ENCODE peak calls at places on chromosomes 11 and 22, in six cellular contexts. A, R, C, F, W and E are unnamed samples.

GRCh38 chr22:21865041-21865440 is 2.4 kb downstream of the MAPK1 start:
- DNase-seq in C (peak), W (peak), A (no peak), F (no peak), R (no peak), E (no peak)

GRCh38 chr22:49967333-49968241 is 7.0 kb downstream of the PIM3 start:
- DNase-seq in W (no peak), C (no peak), F (no peak), R (peak), A (peak), E (no peak)

GRCh38 chr22:42436402-42436801 is 4.2 kb upstream of the NFAM1 start:
- DNase-seq in C (peak), A (no peak), R (no peak), F (no peak), W (no peak), E (no peak)

GRCh38 chr22:36331306-36331911 is 56.4 kb downstream of the MYH9 start:
- DNase-seq in A (peak), F (peak), C (peak), W (peak), R (peak), E (peak)

GRCh38 chr11:59953463-59954218 is 10.2 kb upstream of the OOSP4A start:
- DNase-seq in R (no peak), F (no peak), W (no peak), C (no peak), A (no peak), E (no peak)

GRCh38 chr11:6570691-6571427 is 32.6 kb downstream of the RRP8 start:
- DNase-seq in R (no peak), C (no peak), A (no peak), F (no peak), W (no peak), E (no peak)

GRCh38 chr11:59668188-59668949 is 468 bp downstream of the PATL1 start:
- DNase-seq in R (peak), A (no peak), W (no peak), F (peak), C (peak), E (peak)

GRCh38 chr11:33747969-33748368 is 11.7 kb upstream of the CD59 start:
- DNase-seq in A (no peak), F (no peak), W (peak), C (no peak), R (no peak), E (no peak)

GRCh38 chr22:41177626-41178424 is 27.3 kb upstream of the L3MBTL2 start:
- DNase-seq in F (no peak), W (no peak), A (no peak), R (no peak), C (no peak), E (no peak)

GRCh38 chr11:65087827-65088226 is 3.8 kb downstream of the ZFPL1 start:
- DNase-seq in C (no peak), A (no peak), W (no peak), F (no peak), R (no peak), E (no peak)